ENCODE peak calls at places on chromosomes 6 and 20, in four cellular contexts. A is neural crest cell, W is SW 1271, U is NCI-H2029 treated with DMSO at 0.1 percent for 48 hours. M is an unnamed sample.

GRCh38 chr20:5000263-5001173 is 792 bp downstream of the SLC23A2 start:
- DNase-seq in W (no peak), U (no peak), A (peak; percentile 3), M (peak; percentile 26)

GRCh38 chr20:47614703-47615309 is 113.1 kb downstream of the NCOA3 start:
- DNase-seq in U (no peak), A (no peak), W (no peak), M (no peak)

GRCh38 chr6:43077981-43078411 is 1.9 kb downstream of the PTK7 start:
- DNase-seq in A (no peak), U (no peak), W (no peak), M (no peak)

GRCh38 chr6:43911625-43912577 is 141.9 kb downstream of the VEGFA start:
- DNase-seq in U (no peak), A (no peak), W (no peak), M (peak; percentile 71)

GRCh38 chr6:158718431-158719126 is 68.7 kb downstream of the SYTL3 start:
- DNase-seq in U (no peak), W (peak; percentile 46), A (peak; percentile 28), M (peak; percentile 48)

GRCh38 chr6:27873101-27874030 is 38.8 kb downstream of the OR2B2 start:
- DNase-seq in A (no peak), W (peak; percentile 97), U (peak; percentile 69), M (no peak)

GRCh38 chr6:13327691-13328075 is 654 bp downstream of the TBC1D7 start:
- DNase-seq in U (no peak), W (no peak), A (no peak), M (no peak)

GRCh38 chr6:50143011-50143719 is 93.4 kb upstream of the DEFB112 start:
- DNase-seq in W (no peak), A (no peak), U (no peak), M (no peak)

GRCh38 chr20:57434390-57434700 is 43.1 kb downstream of the RBM38 start:
- DNase-seq in W (no peak), U (no peak), A (no peak), M (no peak)

GRCh38 chr20:41202426-41202825 is 65.1 kb downstream of the PLCG1 start:
- DNase-seq in U (no peak), W (no peak), A (no peak), M (no peak)

GRCh38 chr6:122007366-122007765 is 392.1 kb upstream of the HSF2 start:
- DNase-seq in U (no peak), W (no peak), A (no peak), M (no peak)

M was measured in Caco-2.